ENCODE peak calls at places on chromosomes 11 and 22, in seven cellular contexts. J, Q, O, H, M, E and R are unnamed samples.

GRCh38 chr11:26225643-26226042 is 106.3 kb upstream of the ANO3 start:
- DNase-seq in O (no peak), J (no peak), E (no peak), Q (no peak), H (no peak), M (no peak), R (no peak)

GRCh38 chr11:45444796-45445195 is 158.7 kb upstream of the SYT13 start:
- DNase-seq in Q (no peak), H (no peak), J (no peak), O (no peak), E (no peak), M (no peak), R (no peak)

GRCh38 chr22:17396531-17396930 is 27.3 kb downstream of the CECR2 start:
- DNase-seq in H (no peak), O (no peak), J (peak; percentile 34), E (no peak), Q (no peak), M (no peak), R (no peak)

GRCh38 chr11:101510608-101511007 is 73.2 kb downstream of the TRPC6 start:
- DNase-seq in H (no peak), O (no peak), Q (no peak), E (no peak), M (no peak), J (no peak), R (no peak)

GRCh38 chr11:23233075-23233474 is 372.8 kb upstream of the CCDC179 start:
- DNase-seq in O (no peak), J (no peak), M (no peak), H (no peak), E (no peak), Q (no peak), R (no peak)

GRCh38 chr11:6655020-6655789 is 404 bp downstream of the DCHS1 start:
- DNase-seq in H (no peak), Q (peak; percentile 52), O (peak; percentile 67), M (peak; percentile 51), E (no peak), J (no peak), R (peak; percentile 78)

GRCh38 chr11:59615132-59615636 is 390 bp downstream of the OSBP start:
- DNase-seq in E (peak; percentile 30), Q (peak; percentile 43), H (no peak), M (no peak), J (peak; percentile 59), O (no peak), R (peak; percentile 79)

GRCh38 chr11:117997436-117998200 is 11.4 kb downstream of the IL10RA start:
- DNase-seq in E (no peak), Q (no peak), O (no peak), J (no peak), M (no peak), H (no peak), R (no peak)

GRCh38 chr11:47409440-47410403 is 1.3 kb downstream of the SLC39A13 start:
- DNase-seq in H (no peak), Q (no peak), J (peak; percentile 61), E (no peak), M (no peak), O (peak; percentile 1), R (peak; percentile 67)

GRCh38 chr11:58731819-58732218 is at the start of gene GLYAT:
- DNase-seq in E (no peak), H (no peak), J (no peak), Q (no peak), M (no peak), O (no peak), R (no peak)

GRCh38 chr11:114366331-114367243 is 33.7 kb downstream of the C11orf71 start:
- DNase-seq in O (no peak), E (no peak), H (no peak), Q (no peak), J (peak; percentile 68), M (no peak), R (no peak)

GRCh38 chr22:31350410-31350863 is 4.3 kb upstream of the PATZ1 start:
- DNase-seq in E (no peak), H (no peak), O (peak; percentile 37), J (no peak), M (peak; percentile 28), Q (no peak), R (no peak)

GRCh38 chr11:12552677-12553076 is 121.5 kb upstream of the TEAD1 start:
- DNase-seq in J (no peak), O (no peak), M (no peak), Q (no peak), E (no peak), H (no peak), R (peak; percentile 71)

GRCh38 chr11:88508808-88509581 is 171.5 kb upstream of the CTSC start:
- DNase-seq in E (peak; percentile 18), J (no peak), O (peak; percentile 57), H (no peak), Q (no peak), M (peak; percentile 55), R (peak; percentile 64)

GRCh38 chr11:93500759-93501158 is 42.4 kb downstream of the SMCO4 start:
- DNase-seq in J (no peak), M (no peak), E (no peak), H (no peak), O (no peak), Q (no peak), R (no peak)

GRCh38 chr22:37565830-37566229 is 5.5 kb downstream of the CDC42EP1 start:
- DNase-seq in E (no peak), H (no peak), Q (no peak), J (no peak), O (no peak), M (no peak), R (no peak)
- H3K27ac ChIP-seq in E (peak overlapping the region; percentile 98), H (no peak overlapping the region), Q (peak overlapping the region; percentile 49), J (peak overlapping the region; percentile 81), O (no peak overlapping the region), M (no peak overlapping the region), R (peak overlapping the region; percentile 0)

DNA sequence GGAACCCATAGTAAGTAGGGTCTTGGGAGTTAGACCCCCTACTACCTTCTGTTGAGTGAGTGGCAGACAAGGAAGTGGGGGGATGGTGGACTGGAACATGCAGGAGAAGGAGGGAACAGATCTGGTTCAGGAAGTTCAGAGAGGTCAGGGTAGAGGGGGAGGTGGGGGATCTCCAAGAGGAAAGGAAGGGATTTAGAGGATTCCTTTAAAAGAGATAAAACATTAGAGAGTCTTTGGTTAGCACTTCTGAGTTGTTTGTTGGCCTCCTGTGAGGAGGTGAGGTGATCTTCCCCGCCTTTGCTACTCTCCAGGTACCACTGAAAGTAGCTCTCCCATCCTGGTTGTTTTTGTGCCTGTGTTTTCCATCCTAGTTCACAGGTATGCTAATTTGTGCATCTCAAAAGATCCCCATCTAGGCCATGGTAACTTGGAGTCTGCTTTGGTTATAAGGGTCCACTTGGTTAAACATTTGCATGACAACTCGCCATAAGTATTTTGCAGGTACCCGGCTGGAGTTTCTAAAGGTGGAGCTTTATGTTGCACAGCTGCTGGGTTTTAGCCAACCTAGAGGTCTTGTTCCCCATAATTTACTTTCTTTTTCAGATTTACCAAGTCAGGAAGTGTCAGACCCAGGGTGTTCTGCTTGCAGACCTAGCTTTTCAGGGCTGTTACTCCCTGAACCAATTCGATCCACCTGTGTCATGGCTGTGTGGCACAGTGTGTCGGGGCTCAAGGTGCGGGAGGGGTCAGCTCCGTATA is 79.3 kb upstream of the SORL1 start:
- DNase-seq in E (no peak), M (no peak), H (no peak), J (no peak), Q (no peak), O (no peak), R (no peak)
- H3K4me1 ChIP-seq in E (peaks cover 8% of the 10 kb centered on the region), M (no peaks in the 10 kb centered on the region), H (peaks cover 7% of the 10 kb centered on the region), J (no peaks in the 10 kb centered on the region), Q (no peaks in the 10 kb centered on the region), O (peaks cover 6% of the 10 kb centered on the region), R (no peaks in the 10 kb centered on the region)

GRCh38 chr11:75315439-75315805 is 36.0 kb downstream of the ARRB1 start:
- DNase-seq in M (no peak), O (no peak), J (no peak), E (no peak), H (no peak), Q (no peak), R (peak; percentile 1)
- H3K4me3 ChIP-seq in M (no peak overlapping the region), O (no peak overlapping the region), J (no peak overlapping the region), E (no peak overlapping the region), H (no peak overlapping the region), Q (no peak overlapping the region), R (no peak overlapping the region)

GRCh38 chr11:65470433-65470832 is 28.4 kb upstream of the MALAT1 start:
- DNase-seq in Q (no peak), H (no peak), M (no peak), J (no peak), O (no peak), E (no peak), R (no peak)
- H3K27ac ChIP-seq in Q (peak overlapping the region; percentile 100), H (no peak overlapping the region), M (peak overlapping the region; percentile 97), J (no peak overlapping the region), O (no peak overlapping the region), E (peak overlapping the region; percentile 99), R (peak overlapping the region; percentile 100)

GRCh38 chr11:85946221-85946620 is 91.0 kb downstream of the CCDC83 start:
- DNase-seq in M (no peak), J (no peak), Q (no peak), E (no peak), O (no peak), H (no peak), R (no peak)

GRCh38 chr11:85945788-85946187 is 90.6 kb downstream of the CCDC83 start:
- DNase-seq in H (no peak), J (no peak), E (no peak), O (no peak), M (no peak), Q (no peak), R (no peak)

GRCh38 chr11:85949798-85950197 is 94.6 kb downstream of the CCDC83 start:
- DNase-seq in Q (no peak), H (no peak), M (no peak), E (no peak), O (no peak), J (no peak), R (no peak)

GRCh38 chr11:85948884-85949283 is 93.7 kb downstream of the CCDC83 start:
- DNase-seq in Q (no peak), J (peak; percentile 74), H (no peak), M (no peak), O (no peak), E (no peak), R (no peak)

GRCh38 chr11:85947431-85948272 is 92.5 kb downstream of the CCDC83 start:
- DNase-seq in H (no peak), J (peak; percentile 86), E (no peak), Q (peak; percentile 61), M (no peak), O (no peak), R (no peak)
- H3K4me1 ChIP-seq in H (no peaks in the 10 kb centered on the region), J (peaks cover 26% of the 10 kb centered on the region), E (peaks cover 31% of the 10 kb centered on the region), Q (peaks cover 31% of the 10 kb centered on the region), M (no peaks in the 10 kb centered on the region), O (no peaks in the 10 kb centered on the region), R (peaks cover 7% of the 10 kb centered on the region)

DNA sequence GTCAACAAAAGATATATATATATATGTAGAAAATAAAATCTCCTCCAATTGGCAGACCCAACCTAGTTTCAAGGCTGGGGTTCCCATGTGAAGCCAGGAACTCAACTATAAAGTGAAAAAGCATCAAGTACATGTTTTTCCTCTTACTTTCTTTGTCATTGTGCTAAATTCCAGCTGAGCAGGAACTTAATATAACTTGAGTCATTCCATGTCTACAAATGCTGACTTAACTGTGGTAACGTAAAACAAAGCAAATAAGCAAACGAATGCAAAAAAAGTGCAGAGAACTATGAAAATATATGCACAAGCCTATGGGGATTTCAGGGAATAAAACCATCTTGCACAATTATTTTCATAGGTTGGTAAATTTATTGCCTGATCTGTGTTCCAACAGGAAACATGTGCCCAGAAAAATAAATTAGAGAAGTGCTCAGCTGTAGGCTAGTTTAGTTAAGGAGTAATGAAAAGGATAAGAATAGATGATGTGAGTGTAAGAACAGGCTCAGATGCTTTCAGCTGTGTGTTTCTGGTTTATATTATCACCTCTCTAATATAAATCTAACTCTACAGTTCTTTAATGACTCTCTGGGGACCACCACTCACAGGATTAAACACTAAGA is 1169.3 kb downstream of the LRRC4C start:
- DNase-seq in J (no peak), Q (no peak), H (no peak), O (no peak), M (no peak), E (no peak), R (no peak)
- H3K4me3 ChIP-seq in J (no peak overlapping the region), Q (no peak overlapping the region), H (no peak overlapping the region), O (peak overlapping the region; percentile 18), M (no peak overlapping the region), E (peak overlapping the region; percentile 68), R (no peak overlapping the region)